ENCODE peak calls at places on chromosomes 3 and 15, in eight cellular contexts. K, G, Q, Z, V, E, D and T are unnamed samples.

GRCh38 chr3:56985460-56986327 is 74.8 kb upstream of the SPATA12 start:
- DNase-seq in K (no peak), G (peak), Q (no peak), Z (peak), V (no peak), E (no peak), D (no peak), T (no peak)

GRCh38 chr3:184874709-184875644 is 63.0 kb downstream of the VPS8 start:
- DNase-seq in K (peak), G (peak), Q (peak), Z (peak), V (no peak), E (peak), D (no peak), T (peak)

GRCh38 chr15:23118208-23118607 is 18.4 kb downstream of the GOLGA6L1 start:
- DNase-seq in K (no peak), G (no peak), Q (no peak), Z (no peak), V (no peak), E (no peak), D (no peak), T (no peak)

GRCh38 chr15:39511000-39511914 is 69.6 kb upstream of the THBS1 start:
- DNase-seq in K (no peak), G (peak), Q (peak), Z (no peak), V (no peak), E (no peak), D (no peak), T (no peak)

GRCh38 chr15:62505761-62506160 is 340.7 kb upstream of the C2CD4B start:
- DNase-seq in K (no peak), G (no peak), Q (no peak), Z (no peak), V (no peak), E (no peak), D (no peak), T (no peak)

GRCh38 chr3:152910211-152910610 is 75.3 kb downstream of the P2RY1 start:
- DNase-seq in K (no peak), G (no peak), Q (no peak), Z (no peak), V (no peak), E (peak), D (no peak), T (peak)

GRCh38 chr15:31828594-31828993 is 201.7 kb upstream of the CHRNA7 start:
- DNase-seq in K (no peak), G (no peak), Q (no peak), Z (no peak), V (no peak), E (no peak), D (no peak), T (no peak)

GRCh38 chr3:10515396-10515795 is 10.0 kb upstream of the ATP2B2 start:
- DNase-seq in K (no peak), G (no peak), Q (no peak), Z (no peak), V (no peak), E (no peak), D (peak), T (no peak)

GRCh38 chr15:101458158-101458895 is 31.2 kb downstream of the PCSK6 start:
- DNase-seq in K (no peak), G (no peak), Q (no peak), Z (no peak), V (no peak), E (no peak), D (no peak), T (no peak)

GRCh38 chr3:20256144-20256543 is 70.1 kb upstream of the SGO1 start:
- DNase-seq in K (no peak), G (peak), Q (no peak), Z (no peak), V (no peak), E (no peak), D (no peak), T (no peak)

GRCh38 chr3:89287902-89288520 is 180.6 kb downstream of the EPHA3 start:
- DNase-seq in K (no peak), G (no peak), Q (no peak), Z (no peak), V (no peak), E (no peak), D (no peak), T (no peak)

GRCh38 chr3:133042778-133043177 is 4.6 kb downstream of the TMEM108 start:
- DNase-seq in K (no peak), G (no peak), Q (no peak), Z (no peak), V (no peak), E (no peak), D (no peak), T (no peak)

GRCh38 chr15:36428102-36428845 is 151.2 kb upstream of the CDIN1 start:
- DNase-seq in K (peak), G (peak), Q (peak), Z (no peak), V (no peak), E (no peak), D (no peak), T (peak)